ENCODE peak calls at places on chromosome 10, in five cellular contexts. N is pancreas, T is DND-41, F is left ventricle myocardium inferior, G is colonic mucosa. K is an unnamed sample.

GRCh38 chr10:72292223-72292691 is 18.5 kb downstream of the DDIT4 start:
- DNase-seq in G (peak; percentile 73), T (no peak), F (no peak), N (peak; percentile 70), K (no peak)

GRCh38 chr10:126288547-126289493 is 99.5 kb downstream of the ADAM12 start:
- DNase-seq in T (no peak), F (no peak), N (no peak), G (no peak), K (no peak)

GRCh38 chr10:84257343-84258020 is 12.6 kb downstream of the RGR start:
- DNase-seq in N (no peak), F (no peak), T (no peak), G (no peak), K (no peak)

GRCh38 chr10:78314651-78315050 is 281.0 kb downstream of the RPS24 start:
- DNase-seq in G (peak; percentile 1), F (no peak), T (no peak), N (no peak), K (no peak)

GRCh38 chr10:79424221-79425073 is 21.0 kb downstream of the ZCCHC24 start:
- DNase-seq in G (peak; percentile 62), N (peak; percentile 70), T (no peak), F (peak; percentile 27), K (no peak)

GRCh38 chr10:11272915-11273389 is 255.3 kb downstream of the CELF2 start:
- DNase-seq in N (no peak), F (no peak), T (no peak), G (no peak), K (no peak)

GRCh38 chr10:132679217-132679595 is 106.7 kb downstream of the NKX6-2 start:
- DNase-seq in G (no peak), N (peak; percentile 9), T (no peak), F (no peak), K (no peak)

GRCh38 chr10:10515479-10516204 is 502.0 kb upstream of the CELF2 start:
- DNase-seq in F (no peak), T (no peak), N (no peak), G (no peak), K (no peak)

GRCh38 chr10:5976689-5977470 is 463 bp downstream of the IL15RA start:
- DNase-seq in G (peak; percentile 75), T (peak; percentile 62), N (peak; percentile 74), F (peak; percentile 58), K (no peak)

GRCh38 chr10:12237265-12238220 is 41.6 kb downstream of the CDC123 start:
- DNase-seq in G (no peak), F (no peak), N (no peak), T (no peak), K (no peak)

GRCh38 chr10:124093076-124093773 is at the start of gene CHST15:
- DNase-seq in F (no peak), T (no peak), G (no peak), N (peak; percentile 29), K (no peak)

GRCh38 chr10:91621483-91622113 is 11.3 kb downstream of the PPP1R3C start:
- DNase-seq in G (no peak), F (no peak), N (peak; percentile 35), T (no peak), K (no peak)

GRCh38 chr10:123135415-123136141 is at the start of gene HMX3:
- DNase-seq in N (no peak), G (no peak), F (no peak), T (no peak), K (peak; percentile 49)

GRCh38 chr10:52135101-52135500 is 179.0 kb upstream of the DKK1 start:
- DNase-seq in T (no peak), G (no peak), N (no peak), F (no peak), K (no peak)

GRCh38 chr10:112269266-112269665 is 13.9 kb upstream of the TECTB start:
- DNase-seq in T (no peak), N (no peak), G (no peak), F (no peak), K (no peak)

GRCh38 chr10:69338547-69339450 is 60.5 kb downstream of the HK1 start:
- DNase-seq in F (no peak), N (no peak), T (no peak), G (no peak), K (no peak)

GRCh38 chr10:124019886-124020797 is 73.3 kb downstream of the CHST15 start:
- DNase-seq in N (no peak), G (no peak), F (no peak), T (no peak), K (no peak)

GRCh38 chr10:59706851-59707797 is 2.5 kb downstream of the SLC16A9 start:
- DNase-seq in G (no peak), F (no peak), N (no peak), T (no peak), K (no peak)

GRCh38 chr10:43385412-43386004 is 14.1 kb downstream of the FXYD4 start:
- DNase-seq in F (no peak), G (no peak), N (no peak), T (no peak), K (no peak)

GRCh38 chr10:110209399-110209925 is 2.1 kb downstream of the MXI1 start:
- DNase-seq in N (no peak), G (no peak), F (peak; percentile 65), T (peak; percentile 35), K (peak; percentile 70)

GRCh38 chr10:111756541-111757061 is 427.0 kb downstream of the GPAM start:
- DNase-seq in T (no peak), G (peak; percentile 21), N (peak; percentile 18), F (peak; percentile 15), K (peak; percentile 64)

GRCh38 chr10:3068201-3068967 is 1.0 kb downstream of the PFKP start:
- DNase-seq in G (peak; percentile 62), T (peak; percentile 81), F (peak; percentile 73), N (no peak), K (peak; percentile 62)

GRCh38 chr10:5679606-5680005 is 5.0 kb upstream of the TASOR2 start:
- DNase-seq in F (no peak), G (no peak), T (no peak), N (no peak), K (no peak)

GRCh38 chr10:132690401-132690800 is 95.5 kb downstream of the NKX6-2 start:
- DNase-seq in N (no peak), G (no peak), T (no peak), F (peak; percentile 4), K (no peak)

GRCh38 chr10:15427836-15428414 is 56.8 kb upstream of the FAM171A1 start:
- DNase-seq in G (no peak), F (no peak), T (no peak), N (no peak), K (peak; percentile 16)

GRCh38 chr10:46523119-46523880 is 33.2 kb downstream of the GPRIN2 start:
- DNase-seq in T (no peak), N (no peak), G (peak; percentile 87), F (peak; percentile 19), K (no peak)

GRCh38 chr10:3048114-3049019 is 19.0 kb upstream of the PFKP start:
- DNase-seq in N (no peak), T (no peak), F (no peak), G (no peak), K (no peak)

GRCh38 chr10:62108768-62109430 is 159.7 kb downstream of the RTKN2 start:
- DNase-seq in F (no peak), G (no peak), T (no peak), N (no peak), K (peak; percentile 59)
- H3K4me3 ChIP-seq in F (no peak overlapping the region), G (no peak overlapping the region), T (no peak overlapping the region), N (no peak overlapping the region), K (no peak overlapping the region)

DNA sequence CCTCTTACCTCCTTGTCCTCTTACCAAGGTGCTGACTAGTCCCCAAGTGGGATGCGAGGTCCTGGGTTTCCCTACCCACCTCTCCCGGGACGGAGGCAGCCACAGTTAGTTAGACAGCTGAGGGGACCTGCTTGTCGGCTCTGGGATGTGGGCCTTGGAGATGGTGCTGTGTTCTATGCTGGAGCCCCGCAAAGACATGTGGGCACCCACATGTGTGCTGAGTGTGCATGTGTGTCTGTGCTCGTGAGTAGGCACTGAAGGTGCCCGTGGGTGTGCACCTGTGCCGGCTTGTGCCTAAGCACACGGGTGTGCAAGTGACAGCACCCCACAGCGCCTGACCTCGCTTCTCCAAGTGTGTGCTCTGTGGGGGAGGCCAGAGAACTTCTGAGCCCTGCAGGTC is 62.2 kb downstream of the NEURL1 start:
- DNase-seq in G (no peak), N (no peak), T (no peak), F (no peak), K (no peak)
- H3K4me3 ChIP-seq in G (peak overlapping the region; percentile 41), N (peak overlapping the region; percentile 49), T (no peak overlapping the region), F (peak overlapping the region; percentile 63), K (no peak overlapping the region)

GRCh38 chr10:100347568-100348195 is 649 bp downstream of the SCD start:
- DNase-seq in F (no peak), G (peak; percentile 28), T (peak; percentile 41), N (no peak), K (no peak)
- H3K4me3 ChIP-seq in F (peak overlapping the region; percentile 69), G (peak overlapping the region; percentile 80), T (peak overlapping the region; percentile 99), N (peak overlapping the region; percentile 60), K (peak overlapping the region; percentile 97)

DNA sequence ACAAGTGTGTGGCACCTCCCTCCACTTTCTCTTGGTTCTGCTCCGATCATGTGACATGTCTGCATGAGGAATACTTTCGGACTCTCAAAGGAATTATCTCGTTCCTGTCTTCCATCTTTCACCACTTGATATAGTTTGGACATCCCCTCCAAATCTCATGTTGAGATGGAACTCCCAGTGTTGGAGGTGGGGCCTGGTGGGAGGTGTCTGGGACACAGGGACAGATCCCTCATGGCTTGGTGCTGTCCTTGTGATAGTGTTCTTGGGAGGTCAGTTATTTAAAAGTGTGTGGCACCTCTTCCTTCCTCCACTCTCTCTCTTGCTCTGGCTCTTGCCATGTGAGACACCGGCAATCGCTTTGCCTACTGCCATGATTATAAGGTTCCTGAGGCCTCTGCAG is 166.4 kb downstream of the GFRA1 start:
- DNase-seq in T (no peak), N (no peak), G (no peak), F (no peak), K (no peak)
- H3K4me3 ChIP-seq in T (no peak overlapping the region), N (no peak overlapping the region), G (no peak overlapping the region), F (no peak overlapping the region), K (no peak overlapping the region)

GRCh38 chr10:75236178-75236825 is 545 bp upstream of the COMTD1 start:
- DNase-seq in G (no peak), N (no peak), T (no peak), F (no peak), K (no peak)

GRCh38 chr10:75234683-75235374 is 928 bp downstream of the COMTD1 start:
- DNase-seq in F (no peak), T (no peak), N (no peak), G (no peak), K (no peak)

GRCh38 chr10:75235375-75236177 is at the start of gene COMTD1:
- DNase-seq in G (peak; percentile 96), N (peak; percentile 97), T (peak; percentile 92), F (peak; percentile 93), K (peak; percentile 86)

GRCh38 chr10:75233444-75234016 is 2.2 kb downstream of the COMTD1 start:
- DNase-seq in T (peak; percentile 22), N (no peak), G (peak; percentile 42), F (no peak), K (no peak)

GRCh38 chr10:75234017-75234682 is 1.6 kb downstream of the COMTD1 start:
- DNase-seq in T (peak; percentile 63), F (peak; percentile 93), N (peak; percentile 98), G (peak; percentile 99), K (peak; percentile 80)
- H3K4me3 ChIP-seq in T (no peak overlapping the region), F (peak overlapping the region; percentile 91), N (peak overlapping the region; percentile 91), G (peak overlapping the region; percentile 78), K (peak overlapping the region; percentile 74)